ENCODE peak calls at places on chromosomes 2 and 18, in eight cellular contexts. K is CD14-positive monocyte, B is hepatic stellate cell, J is substantia nigra, C is renal cortical epithelial cell, R is amniotic stem cell, W is AG10803, H is A673. E is an unnamed sample.

GRCh38 chr18:59051470-59052165 is 88.1 kb upstream of the SEC11C start:
- DNase-seq in W (no peak), H (no peak), B (no peak), C (peak; percentile 53), R (no peak), J (no peak), K (no peak), E (no peak)

GRCh38 chr2:171181067-171182049 is 20.7 kb upstream of the TLK1 start:
- DNase-seq in R (no peak), H (no peak), J (no peak), C (no peak), B (no peak), K (no peak), W (no peak), E (no peak)

GRCh38 chr2:65370387-65371093 is 61.9 kb downstream of the SPRED2 start:
- DNase-seq in J (no peak), C (no peak), R (no peak), B (no peak), K (no peak), H (no peak), W (peak; percentile 56), E (no peak)

GRCh38 chr18:72867721-72868665 is at the start of gene NETO1:
- DNase-seq in J (no peak), B (no peak), W (no peak), H (peak; percentile 19), R (no peak), K (no peak), C (no peak), E (no peak)

GRCh38 chr2:18455256-18455862 is 105.1 kb downstream of the RDH14 start:
- DNase-seq in R (no peak), K (no peak), J (no peak), W (peak; percentile 91), H (no peak), C (peak; percentile 38), B (peak; percentile 22), E (no peak)

GRCh38 chr18:79924814-79925655 is 26.4 kb downstream of the SLC66A2 start:
- DNase-seq in C (no peak), J (no peak), H (no peak), R (no peak), K (peak; percentile 41), W (no peak), B (no peak), E (peak; percentile 32)

GRCh38 chr2:79993144-79993543 is 311.4 kb downstream of the LRRTM1 start:
- DNase-seq in K (no peak), H (peak; percentile 57), B (no peak), C (peak; percentile 88), W (peak; percentile 66), R (no peak), J (no peak), E (no peak)

GRCh38 chr2:184685999-184686841 is 87.9 kb downstream of the ZNF804A start:
- DNase-seq in K (no peak), H (no peak), R (no peak), B (no peak), J (no peak), W (peak; percentile 1), C (peak; percentile 46), E (no peak)

GRCh38 chr2:147428348-147428747 is 416.5 kb upstream of the ACVR2A start:
- DNase-seq in J (no peak), R (no peak), K (no peak), C (no peak), H (no peak), W (no peak), B (no peak), E (no peak)

GRCh38 chr18:12257996-12258718 is 4.0 kb downstream of the CIDEA start:
- DNase-seq in W (no peak), K (no peak), J (no peak), H (no peak), R (no peak), C (no peak), B (no peak), E (no peak)

GRCh38 chr2:8546319-8547283 is 135.3 kb upstream of the ID2 start:
- DNase-seq in C (no peak), B (no peak), H (no peak), R (no peak), J (no peak), K (peak; percentile 79), W (no peak), E (no peak)

GRCh38 chr2:18503686-18504085 is 56.8 kb downstream of the RDH14 start:
- DNase-seq in K (no peak), B (no peak), J (no peak), C (no peak), R (no peak), H (no peak), W (no peak), E (no peak)

GRCh38 chr2:54366487-54367280 is 89.4 kb upstream of the SPTBN1 start:
- DNase-seq in W (no peak), B (no peak), C (no peak), R (no peak), J (no peak), K (no peak), H (no peak), E (no peak)

GRCh38 chr2:3377279-3377611 is 373 bp downstream of the EIPR1 start:
- DNase-seq in C (peak; percentile 47), H (peak; percentile 54), J (no peak), R (no peak), K (no peak), B (peak; percentile 67), W (peak; percentile 41), E (no peak)

GRCh38 chr2:109238580-109238979 is 109.6 kb downstream of the SH3RF3 start:
- DNase-seq in W (peak; percentile 95), K (peak; percentile 95), J (no peak), H (peak; percentile 33), R (no peak), B (peak; percentile 83), C (no peak), E (peak; percentile 65)

GRCh38 chr2:98483257-98483861 is 38.7 kb downstream of the INPP4A start:
- DNase-seq in K (no peak), W (no peak), J (no peak), H (no peak), B (no peak), R (no peak), C (peak; percentile 61), E (no peak)

GRCh38 chr18:69747388-69747787 is 200.3 kb downstream of the CD226 start:
- DNase-seq in K (no peak), H (no peak), C (no peak), B (no peak), J (no peak), W (no peak), R (no peak), E (no peak)

GRCh38 chr2:80496770-80497169 is 192.2 kb upstream of the LRRTM1 start:
- DNase-seq in B (peak; percentile 12), R (peak; percentile 4), W (peak; percentile 42), K (no peak), J (no peak), C (peak; percentile 91), H (no peak), E (no peak)

GRCh38 chr2:28507806-28508764 is 12.2 kb downstream of the PLB1 start:
- DNase-seq in W (no peak), H (no peak), C (peak; percentile 98), J (no peak), R (no peak), B (no peak), K (no peak), E (no peak)

GRCh38 chr2:240947176-240947575 is 41.0 kb downstream of the CROCC2 start:
- DNase-seq in J (no peak), R (no peak), H (no peak), B (no peak), W (no peak), K (no peak), C (no peak), E (no peak)

GRCh38 chr2:186560254-186560653 is 29.6 kb upstream of the ITGAV start:
- DNase-seq in W (no peak), B (no peak), C (no peak), K (no peak), J (no peak), R (no peak), H (no peak), E (no peak)

GRCh38 chr2:1728821-1729220 is 15.5 kb downstream of the PXDN start:
- DNase-seq in K (no peak), H (peak; percentile 30), W (no peak), C (peak; percentile 55), B (no peak), J (no peak), R (no peak), E (no peak)

GRCh38 chr2:18871430-18871829 is 282.1 kb upstream of the NT5C1B start:
- DNase-seq in W (no peak), H (no peak), B (no peak), C (no peak), J (no peak), K (no peak), R (no peak), E (no peak)

GRCh38 chr2:17303054-17303453 is 215.2 kb downstream of the RAD51AP2 start:
- DNase-seq in B (peak; percentile 15), K (no peak), W (peak; percentile 50), R (peak; percentile 43), C (peak; percentile 16), H (no peak), J (no peak), E (no peak)

GRCh38 chr2:157331696-157332095 is 6.1 kb upstream of the ERMN start:
- DNase-seq in B (no peak), W (no peak), R (no peak), J (no peak), K (no peak), C (no peak), H (no peak), E (no peak)

GRCh38 chr2:188607501-188607900 is 315.8 kb downstream of the GULP1 start:
- DNase-seq in J (no peak), C (peak; percentile 88), K (no peak), R (no peak), H (peak; percentile 21), B (no peak), W (peak; percentile 29), E (no peak)

GRCh38 chr2:20410556-20411277 is 36.2 kb upstream of the RHOB start:
- DNase-seq in R (no peak), B (no peak), H (no peak), W (no peak), J (no peak), C (no peak), K (no peak), E (no peak)

GRCh38 chr2:10934308-10934978 is 22.7 kb downstream of the KCNF1 start:
- DNase-seq in C (no peak), J (no peak), H (no peak), B (no peak), K (no peak), W (no peak), R (no peak), E (no peak)

GRCh38 chr2:232230557-232230956 is 148.0 kb upstream of the ALPP start:
- DNase-seq in C (peak; percentile 26), J (no peak), K (no peak), W (no peak), H (peak; percentile 29), B (peak; percentile 9), R (no peak), E (no peak)

GRCh38 chr2:41595235-41595634 is 452.6 kb upstream of the PKDCC start:
- DNase-seq in R (no peak), H (no peak), B (no peak), J (no peak), K (no peak), C (no peak), W (no peak), E (no peak)

GRCh38 chr18:48605408-48605845 is 66.6 kb downstream of the CTIF start:
- DNase-seq in C (peak; percentile 70), W (no peak), R (no peak), H (peak; percentile 43), J (no peak), B (no peak), K (no peak), E (no peak)

GRCh38 chr2:209307161-209308001 is 116.5 kb upstream of the MAP2 start:
- DNase-seq in K (no peak), R (no peak), H (no peak), C (no peak), W (no peak), B (no peak), J (no peak), E (no peak)

GRCh38 chr18:32920796-32921787 is 148.3 kb upstream of the KLHL14 start:
- DNase-seq in B (no peak), J (no peak), W (peak; percentile 86), K (no peak), R (peak; percentile 71), H (peak; percentile 29), C (peak; percentile 97), E (no peak)

GRCh38 chr18:13014818-13015217 is 23.7 kb downstream of the CEP192 start:
- DNase-seq in C (no peak), W (no peak), K (no peak), J (no peak), B (no peak), H (no peak), R (no peak), E (no peak)

E was measured in globus pallidus.